ENCODE peak calls at places on chromosomes 3 and 15, in four cellular contexts. T is IMR-90, S is K562, R is GM12878. X is an unnamed sample.

GRCh38 chr3:102078864-102079808 is 229.8 kb downstream of the NFKBIZ start:
- DNase-seq in T (no peak), S (no peak), R (no peak), X (peak)

GRCh38 chr3:69178838-69179739 is 56.7 kb upstream of the LMOD3 start:
- DNase-seq in T (no peak), S (no peak), R (no peak), X (peak)

GRCh38 chr3:113214917-113215595 is 3.7 kb downstream of the BOC start:
- DNase-seq in T (peak), S (no peak), R (no peak), X (no peak)

GRCh38 chr3:71219744-71220638 is 363.5 kb downstream of the FOXP1 start:
- DNase-seq in T (no peak), S (no peak), R (no peak), X (no peak)

GRCh38 chr3:14157951-14158350 is 20.4 kb downstream of the XPC start:
- DNase-seq in T (no peak), S (no peak), R (no peak), X (no peak)

GRCh38 chr3:140292154-140292553 is 357.2 kb downstream of the CLSTN2 start:
- DNase-seq in T (no peak), S (no peak), R (no peak), X (no peak)

GRCh38 chr15:76177491-76178040 is 117.8 kb downstream of the TMEM266 start:
- DNase-seq in T (peak), S (no peak), R (no peak), X (no peak)

GRCh38 chr15:43908641-43909040 is 81.8 kb downstream of the WDR76 start:
- DNase-seq in T (no peak), S (no peak), R (no peak), X (no peak)

GRCh38 chr15:48440084-48440483 is 108.9 kb downstream of the DUT start:
- DNase-seq in T (peak), S (no peak), R (no peak), X (no peak)

GRCh38 chr3:24355806-24356205 is 138.8 kb downstream of the THRB start:
- DNase-seq in T (no peak), S (no peak), R (no peak), X (peak)

GRCh38 chr3:119703900-119704531 is 1.2 kb downstream of the CFAP91 start:
- DNase-seq in T (no peak), S (no peak), R (no peak), X (no peak)

GRCh38 chr3:129052675-129053074 is 7.9 kb upstream of the GP9 start:
- DNase-seq in T (no peak), S (peak), R (no peak), X (peak)
- TF ChIP-seq FOS in T (no peak), S (no peak), R (no peak), X (no peak)

DNA sequence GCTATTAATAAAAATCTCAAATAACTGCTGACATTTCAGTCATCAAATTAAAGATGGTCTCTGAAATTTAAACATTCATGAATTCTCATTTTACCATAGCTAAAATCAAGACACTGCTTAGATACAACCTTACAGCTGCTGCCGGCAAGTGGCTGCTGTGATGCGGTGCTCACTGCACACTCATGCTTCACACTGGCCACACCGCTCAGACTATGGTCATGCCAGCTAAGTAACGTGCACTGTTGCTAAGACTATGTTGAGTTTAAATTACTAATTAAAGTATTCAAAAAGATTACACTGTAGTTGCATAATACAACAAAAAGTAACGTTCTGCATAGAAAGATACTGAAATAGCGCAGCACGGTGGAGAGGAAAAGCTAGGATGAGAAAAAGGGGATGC is 12.1 kb downstream of the ATP13A3 start:
- DNase-seq in T (peak), S (no peak), R (no peak), X (no peak)
- TF ChIP-seq FOS in T (no peak), S (no peak), R (no peak), X (no peak)

DNA sequence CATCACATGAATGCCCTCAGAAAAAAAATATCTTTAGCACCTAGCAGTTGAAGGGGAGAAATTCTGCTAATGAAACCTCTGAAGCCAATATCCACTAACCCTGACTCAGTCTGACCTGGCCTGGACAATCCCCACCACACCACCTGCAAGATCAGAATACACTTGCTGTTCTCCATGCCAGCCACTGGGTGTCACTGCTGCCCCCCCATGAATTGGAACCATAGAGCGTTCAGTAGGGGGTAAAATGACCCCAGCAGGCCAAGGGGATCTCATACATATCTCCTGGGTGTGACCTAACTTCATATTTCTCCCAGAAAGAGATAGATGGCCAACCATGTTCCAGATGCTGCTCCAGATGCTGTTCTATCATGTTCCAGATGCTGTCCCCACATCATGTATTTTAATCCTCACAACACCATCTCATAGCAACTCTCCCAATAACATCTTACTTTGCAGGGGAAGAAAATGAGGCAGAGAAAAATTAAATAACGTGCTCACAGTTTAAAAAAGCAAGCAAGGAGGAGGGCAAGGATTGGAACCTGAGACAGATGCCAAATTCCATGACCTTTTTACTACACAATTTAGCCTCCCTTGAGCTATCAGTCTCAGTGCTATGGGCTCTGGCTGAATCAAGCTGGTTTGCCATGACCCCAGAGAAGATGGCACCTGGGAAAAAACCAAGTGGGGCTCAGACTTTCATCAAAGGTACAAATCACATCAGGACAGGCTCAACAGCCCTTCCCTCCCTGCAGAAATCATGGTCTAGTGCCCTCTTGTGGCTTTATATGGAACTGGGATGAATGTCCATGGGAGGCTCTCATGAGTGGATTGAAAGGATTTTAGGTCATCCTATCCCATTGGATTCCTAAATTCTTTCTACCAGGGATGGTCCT is 12.4 kb downstream of the NTRK3 start:
- DNase-seq in T (peak), S (peak), R (no peak), X (peak)
- TF ChIP-seq FOS in T (no peak), S (no peak), R (no peak), X (no peak)

GRCh38 chr3:172701758-172702157 is 9.1 kb downstream of the NCEH1 start:
- DNase-seq in T (no peak), S (peak), R (no peak), X (no peak)
- TF ChIP-seq FOS in T (no peak), S (no peak), R (no peak), X (no peak)

DNA sequence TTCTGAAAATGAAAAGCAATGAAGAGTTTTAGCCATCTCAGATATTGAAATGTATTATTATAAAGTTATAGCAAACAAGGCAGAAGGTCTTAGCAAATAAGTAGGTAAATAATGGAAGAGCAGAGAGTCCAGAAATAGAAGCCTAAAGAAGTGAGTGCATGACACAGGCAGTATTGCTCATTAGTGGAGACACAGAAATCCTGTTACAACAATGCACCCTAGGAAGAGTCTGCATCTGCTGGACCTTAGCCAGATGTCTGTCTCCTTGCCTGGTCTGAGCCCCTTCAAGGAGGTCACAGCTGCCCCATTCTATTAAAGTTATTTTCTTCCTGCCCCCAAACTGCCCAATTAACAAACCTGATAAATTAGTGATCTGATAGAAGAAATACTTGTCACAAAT is 52.0 kb downstream of the HOMER2 start:
- DNase-seq in T (no peak), S (no peak), R (no peak), X (no peak)
- TF ChIP-seq FOS in T (no peak), S (no peak), R (no peak), X (no peak)